ENCODE peak calls at places on chromosomes 4 and X, in seven cellular contexts. One of them, this sample, is unnamed.

GRCh38 chr4:151402150-151402865 is 6.7 kb upstream of the FHIP1A start:
- DNase-seq in GM12865: no peak
- DNase-seq in COR-L47: no peak
- DNase-seq in NCI-H1417: no peak
- DNase-seq in H9: no peak
- DNase-seq in GM23248: no peak
- DNase-seq in AG08396: no peak
- DNase-seq in this sample: no peak

GRCh38 chr4:8130346-8131066 is 28.1 kb downstream of the ABLIM2 start:
- DNase-seq in GM12865: no peak
- DNase-seq in COR-L47: no peak
- DNase-seq in NCI-H1417: no peak
- DNase-seq in H9: no peak
- DNase-seq in GM23248: no peak
- DNase-seq in AG08396: no peak
- DNase-seq in this sample: no peak

GRCh38 chrX:110142096-110142495 is 139.2 kb downstream of the TMEM164 start:
- DNase-seq in GM12865: no peak
- DNase-seq in COR-L47: no peak
- DNase-seq in NCI-H1417: no peak
- DNase-seq in H9: no peak
- DNase-seq in GM23248: peak
- DNase-seq in AG08396: no peak
- DNase-seq in this sample: no peak

GRCh38 chr4:40875507-40876150 is 125.9 kb downstream of the NSUN7 start:
- DNase-seq in GM12865: no peak
- DNase-seq in COR-L47: no peak
- DNase-seq in NCI-H1417: no peak
- DNase-seq in H9: no peak
- DNase-seq in GM23248: no peak
- DNase-seq in AG08396: no peak
- DNase-seq in this sample: no peak

GRCh38 chr4:152464030-152464823 is 71.7 kb downstream of the FBXW7 start:
- DNase-seq in GM12865: no peak
- DNase-seq in COR-L47: no peak
- DNase-seq in NCI-H1417: no peak
- DNase-seq in H9: no peak
- DNase-seq in GM23248: no peak
- DNase-seq in AG08396: no peak
- DNase-seq in this sample: no peak

GRCh38 chr4:111230265-111230664 is 607.4 kb upstream of the PITX2 start:
- DNase-seq in GM12865: no peak
- DNase-seq in COR-L47: no peak
- DNase-seq in NCI-H1417: no peak
- DNase-seq in H9: no peak
- DNase-seq in GM23248: peak
- DNase-seq in AG08396: no peak
- DNase-seq in this sample: no peak

GRCh38 chr4:7964890-7965662 is 25.4 kb upstream of the AFAP1 start:
- DNase-seq in GM12865: peak
- DNase-seq in COR-L47: no peak
- DNase-seq in NCI-H1417: no peak
- DNase-seq in H9: peak
- DNase-seq in GM23248: peak
- DNase-seq in AG08396: no peak
- DNase-seq in this sample: no peak

GRCh38 chr4:132763465-132763864 is 385.6 kb upstream of the PCDH10 start:
- DNase-seq in GM12865: no peak
- DNase-seq in COR-L47: no peak
- DNase-seq in NCI-H1417: no peak
- DNase-seq in H9: no peak
- DNase-seq in GM23248: no peak
- DNase-seq in AG08396: no peak
- DNase-seq in this sample: no peak

GRCh38 chr4:142278663-142279062 is 567.4 kb downstream of the INPP4B start:
- DNase-seq in GM12865: peak
- DNase-seq in COR-L47: no peak
- DNase-seq in NCI-H1417: no peak
- DNase-seq in H9: no peak
- DNase-seq in GM23248: no peak
- DNase-seq in AG08396: no peak
- DNase-seq in this sample: no peak

GRCh38 chr4:56655209-56655626 is 25.9 kb downstream of the HOPX start:
- DNase-seq in GM12865: no peak
- DNase-seq in COR-L47: peak
- DNase-seq in NCI-H1417: peak
- DNase-seq in H9: peak
- DNase-seq in GM23248: peak
- DNase-seq in AG08396: no peak
- DNase-seq in this sample: no peak

GRCh38 chr4:70706516-70706915 is 15.2 kb upstream of the RUFY3 start:
- DNase-seq in GM12865: no peak
- DNase-seq in COR-L47: no peak
- DNase-seq in NCI-H1417: no peak
- DNase-seq in H9: no peak
- DNase-seq in GM23248: peak
- DNase-seq in AG08396: no peak
- DNase-seq in this sample: no peak

GRCh38 chr4:168741281-168742173 is 244.7 kb downstream of the PALLD start:
- DNase-seq in GM12865: peak
- DNase-seq in COR-L47: no peak
- DNase-seq in NCI-H1417: no peak
- DNase-seq in H9: no peak
- DNase-seq in GM23248: no peak
- DNase-seq in AG08396: no peak
- DNase-seq in this sample: no peak

GRCh38 chr4:131026771-131027170 is 1930.8 kb downstream of the C4orf33 start:
- DNase-seq in GM12865: no peak
- DNase-seq in COR-L47: no peak
- DNase-seq in NCI-H1417: no peak
- DNase-seq in H9: no peak
- DNase-seq in GM23248: no peak
- DNase-seq in AG08396: no peak
- DNase-seq in this sample: no peak

GRCh38 chr4:173913496-173913895 is 370.0 kb downstream of the FBXO8 start:
- DNase-seq in GM12865: no peak
- DNase-seq in COR-L47: no peak
- DNase-seq in NCI-H1417: no peak
- DNase-seq in H9: no peak
- DNase-seq in GM23248: no peak
- DNase-seq in AG08396: no peak
- DNase-seq in this sample: no peak

This sample was measured in NCI-H2227 treated with DMSO at 0.1 percent for 48 hours.